ENCODE peak calls at places on chromosomes 11 and 22, in four cellular contexts. One of them, this sample, is unnamed.

GRCh38 chr11:100459791-100460190 is 227.3 kb upstream of the ARHGAP42 start:
- DNase-seq in GM12891: no peak
- DNase-seq in GM12878: no peak
- DNase-seq in K562: no peak
- DNase-seq in this sample: no peak

GRCh38 chr22:47008208-47008885 is 245.9 kb downstream of the TBC1D22A start:
- DNase-seq in K562: no peak
- DNase-seq in GM12878: no peak
- DNase-seq in GM12891: no peak
- DNase-seq in this sample: no peak

GRCh38 chr11:62461740-62462522 is 43.1 kb downstream of the SCGB1A1 start:
- DNase-seq in GM12878: no peak
- DNase-seq in K562: peak; percentile 59
- DNase-seq in GM12891: no peak
- DNase-seq in this sample: no peak

GRCh38 chr11:67401495-67402191 is at the start of gene PPP1CA:
- DNase-seq in GM12878: no peak
- DNase-seq in GM12891: peak; percentile 99
- DNase-seq in K562: peak; percentile 98
- DNase-seq in this sample: peak; percentile 88

GRCh38 chr11:123474994-123475393 is 44.9 kb downstream of the GRAMD1B start:
- DNase-seq in GM12878: no peak
- DNase-seq in GM12891: no peak
- DNase-seq in K562: no peak
- DNase-seq in this sample: no peak

GRCh38 chr11:34792814-34793241 is 123.4 kb downstream of the APIP start:
- DNase-seq in K562: no peak
- DNase-seq in GM12878: no peak
- DNase-seq in GM12891: no peak
- DNase-seq in this sample: no peak

GRCh38 chr11:130002352-130002845 is at the start of gene PRDM10:
- DNase-seq in GM12878: no peak
- DNase-seq in GM12891: peak; percentile 81
- DNase-seq in K562: peak; percentile 95
- DNase-seq in this sample: peak; percentile 89

GRCh38 chr11:125164422-125165110 is at the start of gene PKNOX2:
- DNase-seq in K562: peak; percentile 68
- DNase-seq in GM12891: peak; percentile 71
- DNase-seq in GM12878: no peak
- DNase-seq in this sample: no peak

GRCh38 chr11:83158965-83159900 is 2.3 kb downstream of the PCF11 start:
- DNase-seq in GM12891: no peak
- DNase-seq in K562: no peak
- DNase-seq in GM12878: no peak
- DNase-seq in this sample: no peak

GRCh38 chr22:20508815-20509271 is 1.4 kb downstream of the MED15 start:
- DNase-seq in GM12891: no peak
- DNase-seq in K562: no peak
- DNase-seq in GM12878: no peak
- DNase-seq in this sample: no peak

GRCh38 chr11:72924568-72925190 is 110.5 kb downstream of the ATG16L2 start:
- DNase-seq in K562: no peak
- DNase-seq in GM12878: peak; percentile 13
- DNase-seq in GM12891: no peak
- DNase-seq in this sample: peak; percentile 17

GRCh38 chr22:39383841-39384625 is 15.5 kb upstream of the TAB1 start:
- DNase-seq in K562: no peak
- DNase-seq in GM12891: no peak
- DNase-seq in GM12878: no peak
- DNase-seq in this sample: no peak

GRCh38 chr11:56783448-56784041 is 35.0 kb upstream of the OR9G4 start:
- DNase-seq in GM12891: no peak
- DNase-seq in GM12878: no peak
- DNase-seq in K562: peak; percentile 13
- DNase-seq in this sample: peak; percentile 1

GRCh38 chr22:30866811-30867271 is 101.7 kb downstream of the MORC2 start:
- DNase-seq in GM12878: no peak
- DNase-seq in K562: no peak
- DNase-seq in GM12891: peak; percentile 43
- DNase-seq in this sample: no peak

GRCh38 chr11:27239305-27239942 is 123.6 kb downstream of the CCDC34 start:
- DNase-seq in GM12891: no peak
- DNase-seq in K562: no peak
- DNase-seq in GM12878: no peak
- DNase-seq in this sample: no peak

GRCh38 chr22:29531419-29531818 is 22.1 kb downstream of the THOC5 start:
- DNase-seq in GM12891: no peak
- DNase-seq in K562: no peak
- DNase-seq in GM12878: no peak
- DNase-seq in this sample: no peak

GRCh38 chr22:33902073-33902472 is 18.2 kb downstream of the LARGE1 start:
- DNase-seq in GM12878: no peak
- DNase-seq in K562: no peak
- DNase-seq in GM12891: no peak
- DNase-seq in this sample: no peak

GRCh38 chr11:113484223-113484622 is 9.0 kb upstream of the DRD2 start:
- DNase-seq in K562: no peak
- DNase-seq in GM12891: no peak
- DNase-seq in GM12878: no peak
- DNase-seq in this sample: no peak

GRCh38 chr22:27097481-27097880 is 440.1 kb downstream of the MIAT start:
- DNase-seq in K562: no peak
- DNase-seq in GM12891: no peak
- DNase-seq in GM12878: no peak
- DNase-seq in this sample: no peak

GRCh38 chr11:44905131-44905866 is 45.4 kb downstream of the TP53I11 start:
- DNase-seq in K562: peak; percentile 52
- DNase-seq in GM12891: no peak
- DNase-seq in GM12878: no peak
- DNase-seq in this sample: no peak

GRCh38 chr22:46520880-46521279 is 16.5 kb downstream of the CELSR1 start:
- DNase-seq in K562: no peak
- DNase-seq in GM12891: no peak
- DNase-seq in GM12878: no peak
- DNase-seq in this sample: no peak

GRCh38 chr11:104772806-104773241 is 125.4 kb downstream of the CASP12 start:
- DNase-seq in GM12891: no peak
- DNase-seq in GM12878: no peak
- DNase-seq in K562: no peak
- DNase-seq in this sample: no peak

GRCh38 chr22:48567213-48567975 is 1260.3 kb downstream of the BRD1 start:
- DNase-seq in K562: no peak
- DNase-seq in GM12891: no peak
- DNase-seq in GM12878: no peak
- DNase-seq in this sample: no peak

GRCh38 chr11:96337541-96338530 is 5.2 kb downstream of the MAML2 start:
- DNase-seq in GM12891: no peak
- DNase-seq in K562: peak; percentile 35
- DNase-seq in GM12878: no peak
- DNase-seq in this sample: no peak

GRCh38 chr22:19631899-19632670 is 82.2 kb upstream of the SEPTIN5 start:
- DNase-seq in GM12891: no peak
- DNase-seq in K562: peak; percentile 95
- DNase-seq in GM12878: no peak
- DNase-seq in this sample: peak; percentile 24

GRCh38 chr11:36498721-36499120 is 11.4 kb downstream of the TRAF6 start:
- DNase-seq in GM12891: no peak
- DNase-seq in GM12878: no peak
- DNase-seq in K562: no peak
- DNase-seq in this sample: no peak

GRCh38 chr11:36501236-36501635 is 8.8 kb downstream of the TRAF6 start:
- DNase-seq in K562: no peak
- DNase-seq in GM12891: no peak
- DNase-seq in GM12878: no peak
- DNase-seq in this sample: no peak

GRCh38 chr11:36499325-36499724 is 10.7 kb downstream of the TRAF6 start:
- DNase-seq in GM12891: no peak
- DNase-seq in K562: no peak
- DNase-seq in GM12878: no peak
- DNase-seq in this sample: no peak

GRCh38 chr11:36500315-36500721 is 9.8 kb downstream of the TRAF6 start:
- DNase-seq in K562: no peak
- DNase-seq in GM12891: peak; percentile 25
- DNase-seq in GM12878: no peak
- DNase-seq in this sample: no peak
- TF ChIP-seq SPI1 in K562: peak; percentile 76
- TF ChIP-seq SPI1 in GM12891: peak; percentile 93
- TF ChIP-seq SPI1 in GM12878: peak; percentile 87
- TF ChIP-seq SPI1 in this sample: no peak

GRCh38 chr11:19849107-19849789 is 136.6 kb downstream of the NAV2 start:
- DNase-seq in K562: no peak
- DNase-seq in GM12891: no peak
- DNase-seq in GM12878: no peak
- DNase-seq in this sample: no peak
- TF ChIP-seq SPI1 in K562: no peak
- TF ChIP-seq SPI1 in GM12891: no peak
- TF ChIP-seq SPI1 in GM12878: no peak
- TF ChIP-seq SPI1 in this sample: no peak

GRCh38 chr11:1747753-1748466 is 2.5 kb downstream of the IFITM10 start:
- DNase-seq in GM12891: no peak
- DNase-seq in K562: no peak
- DNase-seq in GM12878: no peak
- DNase-seq in this sample: no peak

GRCh38 chr11:1746956-1747752 is 3.2 kb downstream of the IFITM10 start:
- DNase-seq in GM12878: no peak
- DNase-seq in GM12891: no peak
- DNase-seq in K562: no peak
- DNase-seq in this sample: no peak

GRCh38 chr11:1744879-1745700 is 5.3 kb downstream of the IFITM10 start:
- DNase-seq in GM12891: no peak
- DNase-seq in K562: no peak
- DNase-seq in GM12878: no peak
- DNase-seq in this sample: no peak

GRCh38 chr11:1745701-1746320 is 4.6 kb downstream of the IFITM10 start:
- DNase-seq in GM12891: no peak
- DNase-seq in GM12878: no peak
- DNase-seq in K562: no peak
- DNase-seq in this sample: no peak

GRCh38 chr11:1746516-1746931 is 3.9 kb downstream of the IFITM10 start:
- DNase-seq in GM12891: no peak
- DNase-seq in GM12878: no peak
- DNase-seq in K562: no peak
- DNase-seq in this sample: peak; percentile 50
- TF ChIP-seq SPI1 in GM12891: no peak
- TF ChIP-seq SPI1 in GM12878: no peak
- TF ChIP-seq SPI1 in K562: no peak
- TF ChIP-seq SPI1 in this sample: no peak

GRCh38 chr11:117933475-117933874 is 4.3 kb upstream of the TMPRSS13 start:
- DNase-seq in K562: no peak
- DNase-seq in GM12891: no peak
- DNase-seq in GM12878: no peak
- DNase-seq in this sample: no peak
- TF ChIP-seq SPI1 in K562: no peak
- TF ChIP-seq SPI1 in GM12891: no peak
- TF ChIP-seq SPI1 in GM12878: no peak
- TF ChIP-seq SPI1 in this sample: no peak

GRCh38 chr11:106724293-106724892 is 293.9 kb downstream of the GUCY1A2 start:
- DNase-seq in GM12878: no peak
- DNase-seq in K562: no peak
- DNase-seq in GM12891: no peak
- DNase-seq in this sample: no peak
- TF ChIP-seq SPI1 in GM12878: no peak
- TF ChIP-seq SPI1 in K562: no peak
- TF ChIP-seq SPI1 in GM12891: no peak
- TF ChIP-seq SPI1 in this sample: no peak

This sample was measured in HL-60.